ENCODE peak calls at places on chromosomes 5 and 9, in seven cellular contexts. R is kidney, K is ovary, F is MM.1S, E is GM06990, D is bronchial epithelial cell, Q is heart left ventricle. N is an unnamed sample. For H3K36me3, the result is how much of the 10 kb centered on the place peaks cover.

GRCh38 chr5:114305402-114306207 is 56.3 kb upstream of the KCNN2 start:
- DNase-seq in Q (no peak), R (no peak), F (peak), K (no peak), E (no peak), D (peak), N (no peak)

GRCh38 chr9:89596937-89597555 is 7.8 kb upstream of the GADD45G start:
- DNase-seq in F (no peak), R (no peak), Q (no peak), D (no peak), K (no peak), E (no peak), N (no peak)

GRCh38 chr5:117682416-117682815 is 1107.8 kb upstream of the SEMA6A start:
- DNase-seq in E (no peak), K (no peak), Q (no peak), D (no peak), F (no peak), R (no peak), N (no peak)

GRCh38 chr5:44814761-44815160 is 6.0 kb downstream of the MRPS30 start:
- DNase-seq in K (no peak), F (no peak), R (no peak), E (no peak), Q (no peak), D (no peak), N (no peak)

GRCh38 chr9:14301582-14301981 is 12.4 kb downstream of the NFIB start:
- DNase-seq in K (no peak), Q (no peak), R (no peak), F (no peak), D (no peak), E (no peak), N (no peak)

GRCh38 chr9:87455407-87455806 is 42.3 kb upstream of the DAPK1 start:
- DNase-seq in K (no peak), D (no peak), R (no peak), E (no peak), F (no peak), Q (no peak), N (no peak)

GRCh38 chr9:129838707-129839259 is 3.5 kb downstream of the USP20 start:
- DNase-seq in K (no peak), R (no peak), E (no peak), D (peak), F (no peak), Q (no peak), N (no peak)

GRCh38 chr9:134620751-134621557 is 20.6 kb upstream of the COL5A1 start:
- DNase-seq in K (peak), D (no peak), R (peak), E (no peak), F (no peak), Q (no peak), N (no peak)

GRCh38 chr5:594241-594860 is 17.8 kb upstream of the CEP72 start:
- DNase-seq in R (no peak), E (no peak), Q (no peak), D (no peak), K (no peak), F (no peak), N (no peak)

GRCh38 chr5:31415009-31415923 is 116.6 kb downstream of the DROSHA start:
- DNase-seq in F (no peak), K (no peak), Q (no peak), D (no peak), E (no peak), R (no peak), N (no peak)

GRCh38 chr9:133729646-133730281 is 8.4 kb downstream of the SARDH start:
- DNase-seq in Q (no peak), K (no peak), F (no peak), E (no peak), R (peak), D (no peak), N (no peak)

GRCh38 chr5:66658516-66658915 is 62.3 kb downstream of the MAST4 start:
- DNase-seq in R (no peak), D (no peak), E (no peak), Q (no peak), K (no peak), F (no peak), N (no peak)

GRCh38 chr9:110623462-110624025 is 44.0 kb upstream of the SVEP1 start:
- DNase-seq in K (peak), D (peak), R (no peak), Q (no peak), F (peak), E (no peak), N (no peak)

GRCh38 chr5:135322271-135322670 is 76.8 kb downstream of the MACROH2A1 start:
- DNase-seq in D (no peak), R (no peak), F (no peak), K (no peak), E (no peak), Q (no peak), N (peak)

GRCh38 chr9:82997471-82998140 is 65.3 kb downstream of the RASEF start:
- DNase-seq in R (no peak), E (no peak), D (peak), Q (no peak), F (no peak), K (no peak), N (no peak)

GRCh38 chr5:132439521-132440206 is 50.9 kb downstream of the IRF1 start:
- DNase-seq in K (peak), Q (peak), R (peak), D (peak), E (no peak), F (no peak), N (peak)

GRCh38 chr5:132438931-132439330 is 51.6 kb downstream of the IRF1 start:
- DNase-seq in K (no peak), E (no peak), Q (no peak), R (no peak), F (no peak), D (no peak), N (peak)

GRCh38 chr5:132436936-132437335 is 53.6 kb downstream of the IRF1 start:
- DNase-seq in E (no peak), R (no peak), D (no peak), Q (no peak), K (peak), F (no peak), N (no peak)

GRCh38 chr5:132435891-132436290 is 54.7 kb downstream of the IRF1 start:
- DNase-seq in D (no peak), R (no peak), E (no peak), F (no peak), K (peak), Q (no peak), N (no peak)

GRCh38 chr5:132437604-132438275 is 52.8 kb downstream of the IRF1 start:
- DNase-seq in F (peak), Q (peak), K (peak), E (peak), R (peak), D (no peak), N (peak)
- H3K36me3 ChIP-seq in F (under half), Q (under half), K (under half), E (under half), R (under half), D (under half), N (under half)

GRCh38 chr5:151130235-151130921 is 27.2 kb downstream of the ANXA6 start:
- DNase-seq in K (no peak), F (no peak), Q (no peak), R (no peak), D (no peak), E (no peak), N (no peak)
- H3K36me3 ChIP-seq in K (under half), F (under half), Q (half or more), R (under half), D (under half), E (half or more), N (half or more)

GRCh38 chr9:116189683-116190082 is 36.1 kb downstream of the PAPPA start:
- DNase-seq in E (no peak), R (peak), Q (no peak), K (no peak), F (no peak), D (peak), N (no peak)

GRCh38 chr9:116190997-116191396 is 37.4 kb downstream of the PAPPA start:
- DNase-seq in Q (no peak), K (no peak), D (peak), E (no peak), R (no peak), F (no peak), N (no peak)

GRCh38 chr9:116190595-116190994 is 37.0 kb downstream of the PAPPA start:
- DNase-seq in R (no peak), Q (no peak), F (no peak), D (no peak), E (no peak), K (no peak), N (no peak)

GRCh38 chr9:116193636-116194035 is 40.0 kb downstream of the PAPPA start:
- DNase-seq in K (no peak), Q (no peak), F (no peak), R (no peak), E (no peak), D (peak), N (no peak)

DNA sequence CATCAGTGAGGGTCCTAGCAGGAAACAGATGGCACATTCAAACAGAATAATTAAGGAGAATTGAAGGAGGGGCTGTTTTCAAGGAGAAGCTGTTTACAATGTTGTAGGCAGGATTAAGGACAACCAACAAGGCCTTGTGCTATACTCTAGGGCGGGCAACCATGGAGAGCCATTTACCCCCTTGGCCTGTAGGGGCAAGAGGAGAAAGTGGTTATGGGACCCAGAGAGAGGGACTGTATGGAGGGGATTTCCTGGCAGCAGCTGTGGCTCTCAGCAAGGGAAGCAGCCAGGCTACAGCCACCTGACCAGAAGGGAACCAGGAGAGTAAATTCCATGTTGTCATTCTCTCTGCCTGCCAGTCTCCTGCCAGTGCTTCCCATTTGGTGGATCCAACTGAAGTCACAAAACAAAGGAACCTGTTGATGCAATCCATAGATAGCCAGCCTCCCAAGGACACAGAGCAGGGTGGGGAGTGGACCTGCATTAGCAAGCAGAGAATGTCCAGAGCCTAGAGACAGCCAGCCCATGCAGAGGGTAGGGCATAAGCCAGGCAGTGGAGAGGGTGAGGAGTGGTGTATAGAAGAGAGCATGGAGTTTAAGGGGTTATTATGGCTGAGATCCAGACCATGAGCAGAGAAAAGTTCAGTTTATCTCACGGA is 38.3 kb downstream of the PAPPA start:
- DNase-seq in E (no peak), K (no peak), F (no peak), D (no peak), Q (no peak), R (no peak), N (no peak)
- H3K36me3 ChIP-seq in E (under half), K (under half), F (under half), D (under half), Q (under half), R (under half), N (under half)

GRCh38 chr9:108709922-108710321 is 145.9 kb downstream of the ACTL7B start:
- DNase-seq in K (no peak), R (no peak), Q (no peak), E (no peak), D (no peak), F (no peak), N (no peak)
- H3K36me3 ChIP-seq in K (under half), R (under half), Q (under half), E (under half), D (under half), F (under half), N (under half)

GRCh38 chr9:136539427-136540412 is 6.1 kb downstream of the NOTCH1 start:
- DNase-seq in K (peak), Q (peak), R (peak), F (peak), E (peak), D (peak), N (peak)

GRCh38 chr9:136536721-136537241 is 9.1 kb downstream of the NOTCH1 start:
- DNase-seq in R (no peak), E (no peak), D (no peak), F (no peak), K (no peak), Q (no peak), N (no peak)

GRCh38 chr9:136538599-136539426 is 7.0 kb downstream of the NOTCH1 start:
- DNase-seq in K (no peak), R (no peak), D (peak), F (peak), Q (peak), E (peak), N (peak)

GRCh38 chr9:136537411-136537810 is 8.4 kb downstream of the NOTCH1 start:
- DNase-seq in R (no peak), D (no peak), K (no peak), E (no peak), Q (no peak), F (no peak), N (no peak)

DNA sequence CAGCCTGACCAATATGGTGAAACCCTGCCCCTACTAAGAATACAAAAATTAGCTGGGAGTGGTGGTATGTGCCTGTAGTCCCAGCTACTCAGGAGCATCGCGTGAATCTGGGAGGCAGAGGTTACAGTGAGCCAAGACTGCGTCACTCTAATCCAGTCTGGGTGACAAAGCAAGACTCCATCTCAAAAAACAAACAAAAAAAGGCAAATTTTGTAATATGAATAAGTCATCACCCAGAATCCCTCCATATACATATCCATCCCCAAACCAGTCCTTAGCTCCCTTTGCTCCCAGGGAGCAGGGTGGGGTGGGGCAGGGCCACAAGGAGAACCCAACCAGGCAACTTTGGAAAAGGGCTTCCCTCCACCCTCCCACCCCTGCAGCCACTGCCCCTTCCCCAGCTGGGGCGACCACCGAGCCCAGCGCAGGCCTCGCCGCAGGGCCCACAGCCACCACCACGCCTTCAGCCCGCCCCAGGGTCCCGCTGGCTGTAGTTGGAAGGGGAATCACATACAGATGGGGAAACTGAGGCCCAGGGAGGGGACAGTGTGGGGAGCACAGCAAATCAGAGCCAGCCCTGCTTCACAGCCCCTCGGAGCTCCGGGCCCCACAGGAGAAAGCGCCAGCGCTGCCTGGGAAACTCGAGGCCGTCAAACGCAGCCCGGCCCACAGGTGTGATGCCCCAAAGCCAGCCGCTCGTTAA is 7.8 kb downstream of the NOTCH1 start:
- DNase-seq in D (no peak), E (no peak), F (no peak), R (no peak), Q (no peak), K (no peak), N (no peak)
- H3K36me3 ChIP-seq in D (half or more), E (under half), F (under half), R (under half), Q (under half), K (under half), N (under half)

DNA sequence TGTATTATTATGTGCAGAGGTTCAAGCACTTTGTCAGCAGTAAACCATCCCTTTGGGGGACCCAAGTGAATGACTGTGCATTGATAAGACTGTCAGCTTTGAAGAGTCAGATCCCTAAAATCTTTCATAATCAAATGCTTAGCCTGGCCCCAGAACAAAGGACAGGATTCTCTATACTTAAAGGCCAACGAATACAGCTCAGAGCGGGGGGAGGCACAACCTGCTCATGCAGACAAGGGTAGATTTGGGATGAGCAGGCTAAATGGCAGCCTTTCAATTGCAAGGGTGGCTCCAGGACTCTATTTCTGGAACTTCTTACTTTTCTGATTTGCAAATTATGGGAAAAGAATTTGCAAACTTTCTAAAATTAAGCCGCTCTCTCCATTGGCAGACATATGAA is 66.4 kb downstream of the ELL2 start:
- DNase-seq in E (no peak), F (no peak), D (no peak), Q (no peak), R (no peak), K (no peak), N (no peak)
- H3K36me3 ChIP-seq in E (under half), F (under half), D (under half), Q (half or more), R (under half), K (under half), N (half or more)

GRCh38 chr5:56447232-56447631 is 214.1 kb upstream of the ANKRD55 start:
- DNase-seq in K (no peak), D (no peak), R (no peak), E (no peak), Q (no peak), F (no peak), N (no peak)
- H3K36me3 ChIP-seq in K (under half), D (under half), R (under half), E (under half), Q (under half), F (under half), N (under half)

GRCh38 chr5:16701134-16702094 is 84.6 kb upstream of the RETREG1 start:
- DNase-seq in Q (no peak), E (no peak), R (no peak), F (no peak), D (no peak), K (no peak), N (no peak)
- H3K36me3 ChIP-seq in Q (under half), E (under half), R (under half), F (under half), D (under half), K (under half), N (under half)

GRCh38 chr9:95078934-95079333 is 238.6 kb downstream of the FANCC start:
- DNase-seq in D (no peak), F (no peak), E (no peak), Q (no peak), K (peak), R (no peak), N (peak)
- H3K36me3 ChIP-seq in D (half or more), F (under half), E (under half), Q (half or more), K (under half), R (under half), N (under half)

GRCh38 chr5:57185301-57185700 is 11.4 kb downstream of the GPBP1 start:
- DNase-seq in K (no peak), F (no peak), R (no peak), D (no peak), Q (no peak), E (no peak), N (no peak)

GRCh38 chr5:57179262-57179960 is 5.6 kb downstream of the GPBP1 start:
- DNase-seq in F (no peak), K (no peak), R (no peak), Q (peak), D (no peak), E (no peak), N (no peak)

GRCh38 chr5:57184322-57184721 is 10.5 kb downstream of the GPBP1 start:
- DNase-seq in Q (no peak), R (no peak), F (peak), K (no peak), E (no peak), D (no peak), N (no peak)

GRCh38 chr5:57177479-57178156 is 3.8 kb downstream of the GPBP1 start:
- DNase-seq in K (no peak), D (no peak), R (no peak), Q (no peak), F (no peak), E (no peak), N (no peak)

GRCh38 chr5:57181151-57181550 is 7.3 kb downstream of the GPBP1 start:
- DNase-seq in D (no peak), K (no peak), R (no peak), F (no peak), E (no peak), Q (no peak), N (no peak)
- H3K36me3 ChIP-seq in D (under half), K (under half), R (under half), F (under half), E (under half), Q (under half), N (under half)